ENCODE peak calls at places on chromosomes 7 and 10, in four cellular contexts. W is IMR-90, F is mesendoderm, S is H1. X is an unnamed sample.

GRCh38 chr10:52777414-52777813 is 4.8 kb upstream of the MBL2 start:
- DNase-seq in F (no peak), W (no peak), S (no peak), X (no peak)

GRCh38 chr7:108380527-108380926 is 75.7 kb downstream of the NRCAM start:
- DNase-seq in W (no peak), F (no peak), S (no peak), X (no peak)

GRCh38 chr7:40884226-40884625 is 749.4 kb downstream of the SUGCT start:
- DNase-seq in S (no peak), F (no peak), W (no peak), X (no peak)

GRCh38 chr10:132237871-132238270 is 51.1 kb downstream of the DPYSL4 start:
- DNase-seq in F (no peak), S (no peak), W (no peak), X (no peak)

GRCh38 chr10:43955978-43956377 is 307.3 kb upstream of the ZNF32 start:
- DNase-seq in W (no peak), S (no peak), F (no peak), X (no peak)

GRCh38 chr10:34760606-34761005 is 54.5 kb downstream of the PARD3 start:
- DNase-seq in S (no peak), W (peak), F (peak), X (no peak)

GRCh38 chr7:128020161-128020560 is 11.1 kb downstream of the LRRC4 start:
- DNase-seq in F (peak), S (peak), W (no peak), X (peak)

GRCh38 chr7:158409120-158409519 is 178.5 kb downstream of the PTPRN2 start:
- DNase-seq in W (no peak), F (no peak), S (no peak), X (no peak)

GRCh38 chr7:2954433-2954853 is 89.2 kb downstream of the CARD11 start:
- DNase-seq in W (no peak), F (no peak), S (no peak), X (no peak)

GRCh38 chr10:109432281-109432680 is 491.0 kb downstream of the XPNPEP1 start:
- DNase-seq in W (no peak), F (no peak), S (no peak), X (no peak)

GRCh38 chr10:86955501-86956194 is 1.8 kb downstream of the MMRN2 start:
- DNase-seq in F (peak), W (no peak), S (peak), X (peak)

GRCh38 chr7:2530076-2530967 is 10.7 kb downstream of the LFNG start:
- DNase-seq in W (no peak), F (no peak), S (no peak), X (no peak)

GRCh38 chr10:92923416-92923815 is 75.1 kb downstream of the EXOC6 start:
- DNase-seq in S (no peak), W (peak), F (no peak), X (no peak)

GRCh38 chr7:80018941-80019808 is 115.5 kb upstream of the GNAI1 start:
- DNase-seq in F (peak), W (peak), S (peak), X (peak)

GRCh38 chr7:81573128-81573527 is 196.7 kb downstream of the HGF start:
- DNase-seq in F (no peak), S (no peak), W (no peak), X (no peak)

GRCh38 chr10:28940158-28940888 is 263.0 kb downstream of the BAMBI start:
- DNase-seq in F (peak), W (no peak), S (no peak), X (no peak)

GRCh38 chr7:43784030-43785001 is 25.8 kb downstream of the BLVRA start:
- DNase-seq in F (no peak), S (no peak), W (peak), X (no peak)

GRCh38 chr10:32951111-32951510 is 6.9 kb downstream of the ITGB1 start:
- DNase-seq in W (no peak), F (no peak), S (no peak), X (no peak)

GRCh38 chr7:33392143-33392542 is 262.8 kb downstream of the BBS9 start:
- DNase-seq in W (no peak), F (no peak), S (no peak), X (no peak)

GRCh38 chr7:6273917-6274630 is 1.6 kb upstream of the CYTH3 start:
- DNase-seq in W (no peak), S (no peak), F (no peak), X (no peak)

GRCh38 chr10:44703241-44704155 is 207.6 kb upstream of the TMEM72 start:
- DNase-seq in W (peak), F (no peak), S (no peak), X (no peak)

GRCh38 chr10:131736321-131736980 is 164.4 kb upstream of the PPP2R2D start:
- DNase-seq in S (no peak), W (no peak), F (no peak), X (peak)

DNA sequence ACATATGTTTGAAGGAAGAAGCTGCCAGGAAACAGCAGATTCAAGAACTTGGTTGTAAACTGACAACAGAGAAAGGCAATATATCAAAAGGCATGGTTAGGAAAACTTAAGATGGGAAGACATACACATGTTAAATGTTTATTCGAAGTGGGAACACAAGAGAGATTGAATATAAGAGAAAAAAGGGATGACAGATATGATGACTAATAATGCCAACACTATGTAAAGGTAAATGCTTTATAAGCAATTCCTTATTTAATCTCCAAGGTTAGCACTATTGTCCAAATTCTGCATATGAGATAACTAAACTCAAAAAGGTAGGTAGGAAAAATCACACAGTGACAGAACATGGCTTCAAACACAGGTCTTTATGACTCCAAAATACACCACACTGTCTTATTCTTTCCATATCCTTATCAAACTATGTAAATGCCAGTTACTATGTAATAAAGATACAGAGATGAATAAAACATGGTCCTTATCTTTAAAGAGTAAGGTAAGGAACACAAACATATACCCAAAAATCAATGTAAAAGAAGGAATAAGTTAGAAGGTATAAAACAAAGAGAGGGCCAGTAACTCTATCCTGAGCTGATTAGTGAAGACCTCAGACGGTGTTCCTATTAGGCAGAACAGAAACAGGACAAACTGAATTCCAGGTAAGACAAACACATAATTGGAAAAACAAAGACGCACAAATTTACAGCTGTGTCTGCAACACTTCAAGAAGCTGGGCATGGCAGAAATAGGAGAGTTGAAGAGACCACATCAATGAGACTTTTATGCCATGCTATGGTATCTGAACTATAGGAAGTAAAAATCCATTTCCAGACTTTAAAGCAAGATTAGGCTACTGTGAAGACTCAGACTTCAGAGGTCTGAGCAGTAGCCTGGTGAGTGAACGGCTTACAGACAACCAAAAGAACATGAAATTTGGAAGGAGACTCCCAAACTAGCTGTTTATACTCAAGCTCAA is 56.1 kb downstream of the ABI1 start:
- DNase-seq in S (no peak), F (no peak), W (no peak), X (no peak)
- H4K8ac ChIP-seq in S (no peak), F (no peak), W (no peak), X (no peak)

GRCh38 chr10:26951650-26952049 is 90.9 kb upstream of the ABI1 start:
- DNase-seq in F (no peak), W (no peak), S (no peak), X (no peak)
- H3K56ac ChIP-seq in F (no peak), W (no peak), S (no peak), X (no peak)

GRCh38 chr10:20489961-20490360 is 407.1 kb downstream of the NEBL start:
- DNase-seq in W (no peak), S (no peak), F (peak), X (no peak)

GRCh38 chr10:20492447-20492846 is 404.7 kb downstream of the NEBL start:
- DNase-seq in W (no peak), S (no peak), F (peak), X (no peak)

DNA sequence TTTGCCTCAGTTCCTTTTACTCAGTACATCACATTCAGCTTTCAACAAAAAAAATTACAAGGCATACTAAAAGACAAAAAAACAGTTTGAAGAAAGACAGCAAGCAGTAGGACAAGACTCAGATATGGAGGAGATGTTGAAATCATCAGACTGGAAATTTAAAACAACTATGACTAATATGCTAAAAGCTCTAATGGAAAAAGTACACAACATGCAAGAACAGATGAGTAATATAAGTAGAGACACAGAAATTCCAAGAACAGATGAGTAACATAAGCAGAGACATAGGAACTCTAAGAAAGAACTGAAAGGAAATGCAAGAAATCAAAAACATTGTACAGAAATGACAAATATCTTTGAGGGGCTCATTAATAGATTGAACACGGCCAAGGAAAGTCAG is 402.6 kb downstream of the NEBL start:
- DNase-seq in W (no peak), S (no peak), F (no peak), X (no peak)
- H4K8ac ChIP-seq in W (no peak), S (no peak), F (no peak), X (no peak)

DNA sequence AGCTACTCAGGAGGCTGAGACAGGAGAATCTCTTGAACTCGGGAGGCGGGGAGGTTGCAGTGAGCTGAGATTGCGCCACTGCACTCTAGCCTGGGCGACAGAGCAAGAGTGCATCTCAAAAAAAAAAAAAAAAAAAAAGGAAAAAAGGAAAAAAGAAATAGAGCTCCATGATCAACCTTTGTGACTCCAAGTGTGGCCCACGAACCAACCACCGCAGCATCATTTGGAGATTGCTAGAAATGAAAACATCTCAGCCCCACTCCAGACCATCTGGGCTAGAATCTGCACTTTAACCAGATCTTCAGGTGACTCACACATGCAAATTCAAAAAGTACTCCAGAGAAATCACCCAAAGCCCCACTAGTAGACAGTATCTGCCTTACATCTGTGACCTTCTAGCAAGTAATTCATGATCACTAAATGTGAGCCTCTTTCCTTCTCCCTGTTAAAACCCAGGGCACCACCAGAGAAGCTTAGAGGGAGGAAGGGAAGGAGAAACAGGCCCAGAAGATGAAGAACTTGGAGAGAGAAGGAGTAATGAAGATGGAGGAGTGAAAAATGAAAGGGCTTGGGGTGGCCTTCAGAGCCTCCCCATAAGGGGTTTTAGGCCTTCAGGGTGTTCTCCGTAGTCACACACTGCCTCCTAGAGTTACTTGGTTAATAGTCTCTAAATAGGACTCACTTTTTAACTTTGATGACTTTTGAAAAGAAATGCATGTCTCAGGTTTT is 94.1 kb downstream of the SLC37A3 start:
- DNase-seq in W (peak), F (peak), S (no peak), X (no peak)
- H3K56ac ChIP-seq in W (no peak), F (peak), S (no peak), X (no peak)

GRCh38 chr10:12823361-12823760 is 178.2 kb downstream of the CCDC3 start:
- DNase-seq in F (no peak), W (no peak), S (no peak), X (no peak)
- H4K8ac ChIP-seq in F (no peak), W (no peak), S (no peak), X (no peak)

GRCh38 chr7:4861673-4862072 is at the start of gene PAPOLB:
- DNase-seq in W (no peak), F (no peak), S (no peak), X (no peak)
- H3K56ac ChIP-seq in W (no peak), F (no peak), S (no peak), X (no peak)

GRCh38 chr10:69383485-69384089 is 33.1 kb downstream of the TACR2 start:
- DNase-seq in F (peak), W (peak), S (no peak), X (no peak)
- H4K8ac ChIP-seq in F (no peak), W (no peak), S (no peak), X (no peak)

X was measured in H9.